ENCODE peak calls at places on chromosomes 4 and X, in four cellular contexts. One of them, this sample, is unnamed. For H3K4me1, the result is how much of the 10 kb centered on the place peaks cover.

GRCh38 chrX:152733261-152733975 is at the start of the genes CSAG1 and MAGEA12:
- DNase-seq in colonic mucosa: no peak
- DNase-seq in endothelial cell of umbilical vein: no peak
- DNase-seq in left ventricle myocardium inferior: no peak
- DNase-seq in this sample: no peak

GRCh38 chrX:139560221-139560620 is 29.7 kb downstream of the F9 start:
- DNase-seq in colonic mucosa: no peak
- DNase-seq in endothelial cell of umbilical vein: no peak
- DNase-seq in left ventricle myocardium inferior: no peak
- DNase-seq in this sample: no peak

GRCh38 chrX:70039758-70040157 is 10.0 kb downstream of the AWAT2 start:
- DNase-seq in endothelial cell of umbilical vein: no peak
- DNase-seq in colonic mucosa: no peak
- DNase-seq in left ventricle myocardium inferior: no peak
- DNase-seq in this sample: no peak

GRCh38 chr4:26459054-26459755 is 31.1 kb downstream of the CCKAR start:
- DNase-seq in colonic mucosa: no peak
- DNase-seq in left ventricle myocardium inferior: no peak
- DNase-seq in endothelial cell of umbilical vein: peak
- DNase-seq in this sample: no peak

GRCh38 chr4:22500831-22501714 is 14.8 kb downstream of the ADGRA3 start:
- DNase-seq in left ventricle myocardium inferior: no peak
- DNase-seq in colonic mucosa: peak
- DNase-seq in endothelial cell of umbilical vein: peak
- DNase-seq in this sample: no peak

GRCh38 chr4:1045595-1046201 is 34.3 kb downstream of the FGFRL1 start:
- DNase-seq in left ventricle myocardium inferior: no peak
- DNase-seq in colonic mucosa: no peak
- DNase-seq in endothelial cell of umbilical vein: no peak
- DNase-seq in this sample: no peak

GRCh38 chrX:2926664-2927275 is 2.4 kb downstream of the ARSD start:
- DNase-seq in colonic mucosa: no peak
- DNase-seq in endothelial cell of umbilical vein: no peak
- DNase-seq in left ventricle myocardium inferior: no peak
- DNase-seq in this sample: no peak

GRCh38 chr4:110543577-110543976 is 67.6 kb downstream of the ENPEP start:
- DNase-seq in left ventricle myocardium inferior: no peak
- DNase-seq in endothelial cell of umbilical vein: no peak
- DNase-seq in colonic mucosa: no peak
- DNase-seq in this sample: no peak

GRCh38 chrX:134631404-134632346 is 26.6 kb downstream of the PLAC1 start:
- DNase-seq in left ventricle myocardium inferior: no peak
- DNase-seq in endothelial cell of umbilical vein: no peak
- DNase-seq in colonic mucosa: peak
- DNase-seq in this sample: no peak

GRCh38 chr4:159047478-159048165 is 55.3 kb upstream of the RAPGEF2 start:
- DNase-seq in endothelial cell of umbilical vein: peak
- DNase-seq in colonic mucosa: no peak
- DNase-seq in left ventricle myocardium inferior: no peak
- DNase-seq in this sample: no peak

GRCh38 chrX:43552703-43553102 is 103.4 kb upstream of the MAOA start:
- DNase-seq in endothelial cell of umbilical vein: no peak
- DNase-seq in left ventricle myocardium inferior: no peak
- DNase-seq in colonic mucosa: no peak
- DNase-seq in this sample: no peak

GRCh38 chrX:34972206-34972605 is 29.6 kb downstream of the FAM47B start:
- DNase-seq in endothelial cell of umbilical vein: peak
- DNase-seq in left ventricle myocardium inferior: no peak
- DNase-seq in colonic mucosa: no peak
- DNase-seq in this sample: no peak

GRCh38 chr4:40614031-40614430 is 15.6 kb downstream of the RBM47 start:
- DNase-seq in left ventricle myocardium inferior: no peak
- DNase-seq in endothelial cell of umbilical vein: no peak
- DNase-seq in colonic mucosa: no peak
- DNase-seq in this sample: no peak

GRCh38 chr4:38868055-38868965 is 704 bp downstream of the FAM114A1 start:
- DNase-seq in left ventricle myocardium inferior: peak
- DNase-seq in endothelial cell of umbilical vein: peak
- DNase-seq in colonic mucosa: peak
- DNase-seq in this sample: no peak

GRCh38 chr4:107037188-107037587 is 1.1 kb upstream of the DKK2 start:
- DNase-seq in left ventricle myocardium inferior: no peak
- DNase-seq in endothelial cell of umbilical vein: peak
- DNase-seq in colonic mucosa: peak
- DNase-seq in this sample: peak

GRCh38 chr4:40264497-40264896 is 67.7 kb downstream of the RHOH start:
- DNase-seq in colonic mucosa: no peak
- DNase-seq in endothelial cell of umbilical vein: no peak
- DNase-seq in left ventricle myocardium inferior: no peak
- DNase-seq in this sample: no peak

GRCh38 chr4:47473351-47473750 is 9.8 kb upstream of the COMMD8 start:
- DNase-seq in endothelial cell of umbilical vein: no peak
- DNase-seq in left ventricle myocardium inferior: no peak
- DNase-seq in colonic mucosa: no peak
- DNase-seq in this sample: no peak

GRCh38 chrX:39289827-39290226 is 488.6 kb downstream of the MID1IP1 start:
- DNase-seq in left ventricle myocardium inferior: no peak
- DNase-seq in colonic mucosa: no peak
- DNase-seq in endothelial cell of umbilical vein: no peak
- DNase-seq in this sample: no peak

GRCh38 chrX:1597345-1598020 is 6.1 kb downstream of the AKAP17A start:
- DNase-seq in endothelial cell of umbilical vein: no peak
- DNase-seq in colonic mucosa: no peak
- DNase-seq in left ventricle myocardium inferior: no peak
- DNase-seq in this sample: no peak

GRCh38 chr4:113885291-113885690 is 94.2 kb downstream of the ARSJ start:
- DNase-seq in colonic mucosa: no peak
- DNase-seq in left ventricle myocardium inferior: no peak
- DNase-seq in endothelial cell of umbilical vein: peak
- DNase-seq in this sample: no peak

GRCh38 chrX:29903365-29903764 is 312.0 kb upstream of the MAGEB2 start:
- DNase-seq in colonic mucosa: no peak
- DNase-seq in endothelial cell of umbilical vein: peak
- DNase-seq in left ventricle myocardium inferior: no peak
- DNase-seq in this sample: no peak

GRCh38 chr4:100819505-100819904 is 301.7 kb upstream of the EMCN start:
- DNase-seq in endothelial cell of umbilical vein: no peak
- DNase-seq in colonic mucosa: no peak
- DNase-seq in left ventricle myocardium inferior: no peak
- DNase-seq in this sample: no peak

GRCh38 chr4:121182296-121182695 is 18.2 kb upstream of the TNIP3 start:
- DNase-seq in endothelial cell of umbilical vein: peak
- DNase-seq in colonic mucosa: peak
- DNase-seq in left ventricle myocardium inferior: no peak
- DNase-seq in this sample: no peak

GRCh38 chr4:73066928-73067327 is 2.6 kb downstream of the COX18 start:
- DNase-seq in colonic mucosa: no peak
- DNase-seq in left ventricle myocardium inferior: no peak
- DNase-seq in endothelial cell of umbilical vein: no peak
- DNase-seq in this sample: no peak

DNA sequence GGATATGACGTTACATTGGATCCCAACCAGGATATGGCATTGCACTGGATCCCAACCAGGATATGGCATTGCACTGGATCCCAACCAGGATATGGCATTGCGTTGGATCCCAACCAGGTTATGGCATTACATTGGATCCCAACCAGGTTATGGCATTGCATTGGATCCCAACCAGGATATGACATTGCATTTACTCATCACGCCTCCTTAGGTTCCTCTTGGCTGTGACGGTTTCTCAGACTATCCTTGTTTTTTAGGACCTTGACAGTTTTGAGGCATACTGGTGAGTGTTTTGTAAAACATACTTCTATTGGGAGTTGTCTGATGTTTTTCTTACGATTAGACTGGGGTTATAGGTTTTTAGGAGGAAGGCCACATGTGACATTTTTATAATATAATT is 5.4 kb upstream of the ACSL1 start:
- DNase-seq in endothelial cell of umbilical vein: no peak
- DNase-seq in colonic mucosa: no peak
- DNase-seq in left ventricle myocardium inferior: no peak
- DNase-seq in this sample: no peak
- H3K4me3 ChIP-seq in endothelial cell of umbilical vein: no peak
- H3K4me3 ChIP-seq in colonic mucosa: no peak
- H3K4me3 ChIP-seq in left ventricle myocardium inferior: no peak
- H3K4me3 ChIP-seq in this sample: no peak

GRCh38 chr4:10182446-10183424 is 66.1 kb upstream of the WDR1 start:
- DNase-seq in colonic mucosa: no peak
- DNase-seq in endothelial cell of umbilical vein: no peak
- DNase-seq in left ventricle myocardium inferior: no peak
- DNase-seq in this sample: no peak
- H3K4me1 ChIP-seq in colonic mucosa: under half
- H3K4me1 ChIP-seq in endothelial cell of umbilical vein: under half
- H3K4me1 ChIP-seq in left ventricle myocardium inferior: under half
- H3K4me1 ChIP-seq in this sample: under half

GRCh38 chrX:83501540-83501939 is 6.5 kb upstream of the POU3F4 start:
- DNase-seq in left ventricle myocardium inferior: no peak
- DNase-seq in endothelial cell of umbilical vein: no peak
- DNase-seq in colonic mucosa: no peak
- DNase-seq in this sample: no peak
- TF ChIP-seq CTCF in left ventricle myocardium inferior: no peak
- TF ChIP-seq CTCF in endothelial cell of umbilical vein: no peak
- TF ChIP-seq CTCF in colonic mucosa: no peak
- TF ChIP-seq CTCF in this sample: no peak

GRCh38 chr4:6658204-6658585 is 17.7 kb downstream of the MRFAP1 start:
- DNase-seq in colonic mucosa: no peak
- DNase-seq in left ventricle myocardium inferior: no peak
- DNase-seq in endothelial cell of umbilical vein: no peak
- DNase-seq in this sample: no peak
- H3K4me3 ChIP-seq in colonic mucosa: no peak
- H3K4me3 ChIP-seq in left ventricle myocardium inferior: peak
- H3K4me3 ChIP-seq in endothelial cell of umbilical vein: no peak
- H3K4me3 ChIP-seq in this sample: no peak

DNA sequence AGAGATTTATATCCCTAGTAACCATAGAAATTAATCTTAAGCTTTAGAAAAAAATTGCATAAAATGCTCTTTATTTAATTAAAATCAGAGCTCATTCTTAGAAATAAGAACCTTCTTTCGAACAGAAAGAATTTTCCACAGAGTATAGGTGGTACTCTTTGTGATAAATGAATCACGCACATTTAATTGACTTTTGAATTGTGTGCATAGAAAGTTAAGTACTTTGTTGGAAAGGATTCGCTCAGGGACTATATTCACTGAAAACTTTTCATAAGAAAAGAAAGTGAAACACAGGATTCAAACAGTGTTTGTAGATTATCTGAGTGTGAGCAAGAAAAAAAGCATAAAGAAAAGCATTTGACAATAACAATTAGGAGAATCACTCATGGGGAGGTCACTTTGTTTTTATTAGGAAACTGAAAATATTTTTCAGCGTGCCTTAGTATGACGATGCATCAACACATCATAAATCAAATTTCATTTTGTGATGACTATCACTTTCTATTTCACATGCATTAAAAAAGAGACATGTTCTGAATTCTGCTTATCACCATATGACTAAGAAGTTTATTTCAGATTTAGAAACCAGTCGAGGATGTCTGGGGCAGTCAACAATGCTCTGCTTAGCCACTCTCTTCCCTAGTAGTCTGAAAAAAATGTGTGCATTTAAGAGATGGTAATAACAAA is 49.5 kb downstream of the STX18 start:
- DNase-seq in left ventricle myocardium inferior: no peak
- DNase-seq in colonic mucosa: no peak
- DNase-seq in endothelial cell of umbilical vein: peak
- DNase-seq in this sample: no peak
- H3K4me1 ChIP-seq in left ventricle myocardium inferior: under half
- H3K4me1 ChIP-seq in colonic mucosa: under half
- H3K4me1 ChIP-seq in endothelial cell of umbilical vein: under half
- H3K4me1 ChIP-seq in this sample: under half

DNA sequence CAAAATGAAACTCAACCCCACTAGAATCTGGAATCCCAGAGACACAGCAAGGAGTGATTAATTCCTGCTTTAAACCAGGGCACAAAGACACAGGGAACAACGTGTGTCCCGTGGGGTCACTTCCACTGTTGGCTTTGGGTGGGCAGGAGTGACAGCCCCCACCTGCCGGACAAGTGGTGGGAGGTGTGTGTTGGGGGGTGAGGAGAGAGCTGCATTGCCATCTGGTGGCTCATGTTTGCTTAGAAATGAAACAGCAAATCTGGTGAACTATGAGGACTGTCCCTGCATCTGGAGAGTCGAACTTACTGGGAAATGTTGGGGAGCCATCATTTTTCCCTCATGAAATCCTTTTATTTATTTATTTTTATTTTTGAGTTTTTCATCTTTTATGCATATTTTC is 75.9 kb upstream of the AFAP1 start:
- DNase-seq in left ventricle myocardium inferior: no peak
- DNase-seq in endothelial cell of umbilical vein: peak
- DNase-seq in colonic mucosa: no peak
- DNase-seq in this sample: no peak
- TF ChIP-seq CTCF in left ventricle myocardium inferior: peak
- TF ChIP-seq CTCF in endothelial cell of umbilical vein: no peak
- TF ChIP-seq CTCF in colonic mucosa: no peak
- TF ChIP-seq CTCF in this sample: peak